ENCODE peak calls at places on chromosome 3, in four cellular contexts. One of them, this sample, is unnamed.

GRCh38 chr3:23756206-23756840 is 49.4 kb upstream of the UBE2E1 start:
- DNase-seq in GM12878: no peak
- DNase-seq in K562: no peak
- DNase-seq in HepG2: no peak
- DNase-seq in this sample: no peak

GRCh38 chr3:69499899-69500316 is 114.0 kb upstream of the FRMD4B start:
- DNase-seq in GM12878: no peak
- DNase-seq in HepG2: no peak
- DNase-seq in K562: no peak
- DNase-seq in this sample: no peak

GRCh38 chr3:193942516-193943055 is 193.4 kb upstream of the HES1 start:
- DNase-seq in GM12878: no peak
- DNase-seq in K562: peak
- DNase-seq in HepG2: peak
- DNase-seq in this sample: peak

GRCh38 chr3:4222574-4222973 is 80.6 kb upstream of the SETMAR start:
- DNase-seq in K562: peak
- DNase-seq in HepG2: no peak
- DNase-seq in GM12878: no peak
- DNase-seq in this sample: no peak

GRCh38 chr3:127855246-127855645 is 32.9 kb upstream of the MGLL start:
- DNase-seq in HepG2: no peak
- DNase-seq in K562: no peak
- DNase-seq in GM12878: no peak
- DNase-seq in this sample: no peak

GRCh38 chr3:184230081-184230602 is 757 bp downstream of the VWA5B2 start:
- DNase-seq in HepG2: peak
- DNase-seq in K562: peak
- DNase-seq in GM12878: no peak
- DNase-seq in this sample: peak

GRCh38 chr3:127373701-127374625 is 86.1 kb upstream of the PRR20G start:
- DNase-seq in GM12878: no peak
- DNase-seq in K562: peak
- DNase-seq in HepG2: no peak
- DNase-seq in this sample: peak

GRCh38 chr3:174859756-174860155 is 622 bp downstream of the NAALADL2 start:
- DNase-seq in GM12878: no peak
- DNase-seq in HepG2: no peak
- DNase-seq in K562: no peak
- DNase-seq in this sample: peak

GRCh38 chr3:141452045-141452444 is 34.8 kb upstream of the RASA2 start:
- DNase-seq in K562: peak
- DNase-seq in HepG2: peak
- DNase-seq in GM12878: peak
- DNase-seq in this sample: peak

GRCh38 chr3:20405731-20406130 is 219.7 kb upstream of the SGO1 start:
- DNase-seq in K562: no peak
- DNase-seq in GM12878: no peak
- DNase-seq in HepG2: no peak
- DNase-seq in this sample: no peak

GRCh38 chr3:43194490-43195115 is 88.7 kb upstream of the POMGNT2 start:
- DNase-seq in HepG2: no peak
- DNase-seq in GM12878: no peak
- DNase-seq in K562: no peak
- DNase-seq in this sample: no peak

GRCh38 chr3:43203022-43203421 is 83.3 kb upstream of the SNRK start:
- DNase-seq in HepG2: no peak
- DNase-seq in K562: no peak
- DNase-seq in GM12878: no peak
- DNase-seq in this sample: no peak

GRCh38 chr3:43194069-43194468 is 88.2 kb upstream of the POMGNT2 start:
- DNase-seq in GM12878: no peak
- DNase-seq in K562: no peak
- DNase-seq in HepG2: no peak
- DNase-seq in this sample: no peak

GRCh38 chr3:43199645-43200036 is 86.7 kb upstream of the SNRK start:
- DNase-seq in K562: no peak
- DNase-seq in HepG2: no peak
- DNase-seq in GM12878: no peak
- DNase-seq in this sample: no peak

DNA sequence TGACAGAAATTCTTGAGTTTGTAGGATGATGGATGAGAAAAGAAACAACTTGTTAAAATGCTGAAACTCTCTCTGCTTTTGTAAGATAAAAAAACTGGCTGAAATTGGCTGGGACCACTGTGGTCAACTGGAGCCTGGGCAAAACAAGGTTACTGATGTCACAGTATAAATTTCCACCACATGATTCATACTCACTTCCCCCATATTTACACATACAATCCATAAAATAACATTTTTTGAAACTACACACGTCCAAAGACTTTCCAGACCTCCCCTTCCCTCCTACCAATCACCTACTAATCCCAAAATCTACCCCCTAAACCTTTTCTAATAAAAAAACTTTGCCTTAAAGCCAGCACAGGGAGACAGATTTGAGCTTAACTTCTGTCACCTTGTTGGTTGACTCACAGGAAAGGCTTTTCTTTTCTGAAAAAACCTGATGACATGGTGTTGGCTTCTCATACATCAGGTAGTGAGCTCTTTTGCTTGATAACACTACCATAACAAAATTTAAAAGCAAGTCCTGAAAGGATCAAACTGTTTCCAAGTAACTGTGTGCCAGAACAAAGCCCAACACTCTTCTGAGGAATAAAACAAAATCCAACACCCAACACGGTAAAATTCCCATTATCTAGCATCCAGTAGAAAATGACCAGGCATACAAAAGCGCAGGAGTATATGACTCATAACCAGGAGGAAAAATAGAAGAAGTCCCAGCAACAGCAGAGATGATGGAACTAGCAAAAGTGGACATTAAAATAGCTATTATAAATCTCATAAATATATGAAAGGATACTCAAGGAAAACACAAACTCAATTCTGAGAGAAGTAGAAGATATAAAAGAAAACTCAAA is 87.3 kb upstream of the SNRK start:
- DNase-seq in K562: no peak
- DNase-seq in GM12878: no peak
- DNase-seq in HepG2: no peak
- DNase-seq in this sample: no peak
- H2AFZ ChIP-seq in K562: no peak
- H2AFZ ChIP-seq in GM12878: no peak
- H2AFZ ChIP-seq in HepG2: no peak
- H2AFZ ChIP-seq in this sample: no peak

GRCh38 chr3:123861081-123861836 is 22.9 kb downstream of the MYLK start:
- DNase-seq in GM12878: no peak
- DNase-seq in K562: peak
- DNase-seq in HepG2: no peak
- DNase-seq in this sample: no peak

GRCh38 chr3:123853686-123854372 is 30.3 kb downstream of the MYLK start:
- DNase-seq in GM12878: no peak
- DNase-seq in K562: no peak
- DNase-seq in HepG2: no peak
- DNase-seq in this sample: no peak

GRCh38 chr3:123862152-123862551 is 22.0 kb downstream of the MYLK start:
- DNase-seq in K562: no peak
- DNase-seq in GM12878: no peak
- DNase-seq in HepG2: no peak
- DNase-seq in this sample: no peak

GRCh38 chr3:123854905-123855304 is 29.2 kb downstream of the MYLK start:
- DNase-seq in K562: no peak
- DNase-seq in GM12878: no peak
- DNase-seq in HepG2: no peak
- DNase-seq in this sample: no peak

DNA sequence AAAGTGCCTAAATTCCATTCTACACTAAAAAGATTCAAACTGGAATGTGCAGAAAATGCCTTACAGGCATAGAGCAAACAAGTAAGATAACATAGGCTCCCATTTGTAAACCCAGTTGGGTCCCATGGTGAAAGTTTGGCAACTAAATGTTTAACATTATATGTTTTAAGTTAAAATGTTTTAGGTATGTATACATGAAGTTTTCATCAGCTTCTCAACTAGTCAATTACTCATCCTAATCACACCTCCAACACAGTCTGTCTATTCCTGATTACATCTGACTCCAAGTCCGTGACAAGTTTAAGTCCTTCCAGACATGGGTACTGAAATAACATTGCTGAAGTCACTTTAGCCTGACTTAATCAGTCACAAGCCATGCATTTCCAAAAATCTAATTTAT is 25.0 kb downstream of the MYLK start:
- DNase-seq in GM12878: no peak
- DNase-seq in HepG2: no peak
- DNase-seq in K562: peak
- DNase-seq in this sample: no peak
- TF ChIP-seq POLR2AphosphoS5 in GM12878: no peak
- TF ChIP-seq POLR2AphosphoS5 in HepG2: no peak
- TF ChIP-seq POLR2AphosphoS5 in K562: no peak
- TF ChIP-seq POLR2AphosphoS5 in this sample: no peak

GRCh38 chr3:120157113-120157512 is 62.9 kb upstream of the GSK3B start:
- DNase-seq in GM12878: no peak
- DNase-seq in K562: no peak
- DNase-seq in HepG2: no peak
- DNase-seq in this sample: no peak

GRCh38 chr3:120157681-120158080 is 63.4 kb upstream of the GSK3B start:
- DNase-seq in GM12878: no peak
- DNase-seq in K562: no peak
- DNase-seq in HepG2: no peak
- DNase-seq in this sample: no peak

GRCh38 chr3:120162400-120162799 is 68.2 kb upstream of the GSK3B start:
- DNase-seq in HepG2: no peak
- DNase-seq in K562: no peak
- DNase-seq in GM12878: no peak
- DNase-seq in this sample: no peak

GRCh38 chr3:120161902-120162301 is 67.7 kb upstream of the GSK3B start:
- DNase-seq in K562: no peak
- DNase-seq in HepG2: no peak
- DNase-seq in GM12878: no peak
- DNase-seq in this sample: no peak

DNA sequence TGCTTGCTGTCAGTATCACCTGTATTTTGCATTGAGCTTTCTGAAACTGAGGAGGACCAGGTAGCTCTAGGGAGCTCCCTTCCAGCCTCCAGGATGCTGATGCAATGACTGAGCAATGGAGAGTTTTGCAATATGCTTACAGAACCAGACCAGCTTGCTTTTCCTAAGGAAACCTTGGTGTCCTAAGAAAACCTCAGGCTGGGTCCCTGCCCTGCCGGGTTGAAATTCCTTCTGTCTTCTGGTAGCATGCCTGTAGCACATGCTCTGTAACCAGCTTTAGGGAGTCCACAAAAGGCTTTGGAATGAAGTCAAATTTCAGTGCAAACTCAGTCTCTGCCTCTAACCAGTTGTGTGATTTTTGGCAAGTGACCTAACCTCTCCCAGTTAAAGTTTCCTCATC is 65.8 kb upstream of the GSK3B start:
- DNase-seq in GM12878: no peak
- DNase-seq in HepG2: no peak
- DNase-seq in K562: no peak
- DNase-seq in this sample: peak
- TF ChIP-seq JUNB in GM12878: no peak
- TF ChIP-seq JUNB in HepG2: no peak
- TF ChIP-seq JUNB in K562: no peak
- TF ChIP-seq JUNB in this sample: no peak

GRCh38 chr3:182490601-182491485 is 302.5 kb upstream of the ATP11B start:
- DNase-seq in K562: peak
- DNase-seq in GM12878: no peak
- DNase-seq in HepG2: peak
- DNase-seq in this sample: peak

GRCh38 chr3:182487621-182488020 is 305.7 kb upstream of the ATP11B start:
- DNase-seq in HepG2: no peak
- DNase-seq in GM12878: no peak
- DNase-seq in K562: no peak
- DNase-seq in this sample: no peak

GRCh38 chr3:182487048-182487447 is 306.3 kb upstream of the ATP11B start:
- DNase-seq in GM12878: no peak
- DNase-seq in HepG2: no peak
- DNase-seq in K562: no peak
- DNase-seq in this sample: no peak

GRCh38 chr3:182492536-182492935 is 300.8 kb upstream of the ATP11B start:
- DNase-seq in K562: no peak
- DNase-seq in GM12878: no peak
- DNase-seq in HepG2: no peak
- DNase-seq in this sample: no peak

GRCh38 chr3:182491571-182491970 is 301.7 kb upstream of the ATP11B start:
- DNase-seq in GM12878: no peak
- DNase-seq in K562: no peak
- DNase-seq in HepG2: no peak
- DNase-seq in this sample: no peak
- H2AFZ ChIP-seq in GM12878: no peak
- H2AFZ ChIP-seq in K562: no peak
- H2AFZ ChIP-seq in HepG2: no peak
- H2AFZ ChIP-seq in this sample: peak

DNA sequence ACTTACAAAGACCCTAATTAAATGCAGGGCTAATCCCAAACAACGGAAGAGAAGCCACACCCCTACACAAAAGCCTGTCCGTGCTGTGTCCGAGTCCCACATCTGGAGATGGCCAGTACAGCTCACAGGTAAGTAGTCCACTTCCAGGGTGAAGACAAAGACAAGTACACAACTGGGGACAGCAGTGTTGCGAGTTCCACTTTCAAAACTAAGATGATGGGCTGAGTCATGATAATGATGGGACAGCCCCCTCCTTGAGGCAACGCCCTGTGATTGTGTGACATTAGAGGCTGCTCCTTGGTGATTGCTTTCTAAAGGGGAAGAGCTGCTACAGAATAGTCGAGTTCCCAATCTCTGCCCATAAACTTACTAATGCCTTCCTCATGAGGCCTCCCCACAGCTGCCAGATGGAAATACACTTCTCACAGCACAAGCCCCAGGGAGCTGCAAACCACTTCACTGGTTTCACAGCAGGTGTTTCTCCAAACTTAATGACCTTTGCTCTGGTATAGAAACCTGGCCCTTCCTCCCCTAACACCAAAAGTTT is 27.6 kb downstream of the RFT1 start:
- DNase-seq in K562: peak
- DNase-seq in GM12878: peak
- DNase-seq in HepG2: no peak
- DNase-seq in this sample: no peak
- TF ChIP-seq POLR2AphosphoS5 in K562: no peak
- TF ChIP-seq POLR2AphosphoS5 in GM12878: no peak
- TF ChIP-seq POLR2AphosphoS5 in HepG2: no peak
- TF ChIP-seq POLR2AphosphoS5 in this sample: no peak

GRCh38 chr3:146256851-146257486 is 6.1 kb upstream of the PLSCR4 start:
- DNase-seq in HepG2: no peak
- DNase-seq in GM12878: no peak
- DNase-seq in K562: no peak
- DNase-seq in this sample: peak
- TF ChIP-seq JUNB in HepG2: no peak
- TF ChIP-seq JUNB in GM12878: no peak
- TF ChIP-seq JUNB in K562: no peak
- TF ChIP-seq JUNB in this sample: no peak

DNA sequence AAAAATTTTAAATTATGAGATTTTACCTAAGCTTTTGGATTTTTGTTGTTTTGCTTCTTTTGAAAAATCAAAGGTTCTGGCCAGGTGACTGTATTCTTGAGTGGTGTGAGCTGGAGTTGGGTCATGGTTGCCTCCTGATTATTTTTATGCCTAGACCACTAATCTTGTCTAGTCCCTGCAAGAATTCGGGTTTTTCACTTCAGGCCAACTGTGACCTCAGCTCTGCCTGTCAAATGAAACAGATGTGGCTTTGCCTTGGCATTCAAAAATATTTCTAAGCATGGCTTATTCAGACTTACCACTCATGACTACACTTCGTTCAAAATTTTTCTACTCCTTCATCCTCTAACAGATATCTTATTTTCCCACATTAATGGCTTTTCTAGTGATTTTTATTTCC is 25.4 kb upstream of the CDV3 start:
- DNase-seq in HepG2: no peak
- DNase-seq in K562: no peak
- DNase-seq in GM12878: no peak
- DNase-seq in this sample: no peak
- H2AFZ ChIP-seq in HepG2: no peak
- H2AFZ ChIP-seq in K562: no peak
- H2AFZ ChIP-seq in GM12878: no peak
- H2AFZ ChIP-seq in this sample: peak